ENCODE peak calls at places on chromosomes 13 and 19, in four cellular contexts. D, B, O and C are unnamed samples.

GRCh38 chr13:75760182-75760981 is 124.3 kb downstream of the LMO7 start:
- DNase-seq in D (no peak), B (no peak), O (no peak), C (no peak)

GRCh38 chr13:62210951-62211350 is 795.3 kb upstream of the PCDH20 start:
- DNase-seq in D (no peak), B (no peak), O (no peak), C (no peak)

GRCh38 chr19:55460670-55461258 is 678 bp downstream of the ISOC2 start:
- DNase-seq in D (peak; percentile 92), B (peak; percentile 96), O (peak; percentile 59), C (no peak)

GRCh38 chr19:38569368-38569983 is 48.3 kb downstream of the MAP4K1 start:
- DNase-seq in D (no peak), B (no peak), O (no peak), C (no peak)

GRCh38 chr19:15936950-15937349 is 2.6 kb upstream of the CYP4F11 start:
- DNase-seq in D (no peak), B (no peak), O (no peak), C (no peak)

GRCh38 chr13:113216165-113217056 is 7.0 kb downstream of the CUL4A start:
- DNase-seq in D (peak; percentile 60), B (peak; percentile 74), O (no peak), C (no peak)

GRCh38 chr19:49241769-49242168 is 83.2 kb downstream of the SLC6A16 start:
- DNase-seq in D (no peak), B (no peak), O (no peak), C (no peak)

GRCh38 chr13:24038405-24038804 is 122.1 kb upstream of the SPATA13 start:
- DNase-seq in D (peak; percentile 57), B (no peak), O (no peak), C (no peak)

GRCh38 chr13:98014766-98015165 is 61.3 kb downstream of the IPO5 start:
- DNase-seq in D (peak; percentile 92), B (no peak), O (no peak), C (no peak)

GRCh38 chr19:50430888-50431342 is 1.8 kb upstream of the MYBPC2 start:
- DNase-seq in D (no peak), B (no peak), O (no peak), C (no peak)

GRCh38 chr13:91155512-91156114 is 191.9 kb upstream of the MIR17HG start:
- DNase-seq in D (no peak), B (peak; percentile 48), O (no peak), C (no peak)

GRCh38 chr13:91154553-91154952 is 192.9 kb upstream of the MIR17HG start:
- DNase-seq in D (no peak), B (no peak), O (no peak), C (no peak)

GRCh38 chr13:91154954-91155353 is 192.5 kb upstream of the MIR17HG start:
- DNase-seq in D (no peak), B (no peak), O (no peak), C (no peak)

GRCh38 chr13:91157273-91158014 is 190.0 kb upstream of the MIR17HG start:
- DNase-seq in D (no peak), B (no peak), O (no peak), C (no peak)

DNA sequence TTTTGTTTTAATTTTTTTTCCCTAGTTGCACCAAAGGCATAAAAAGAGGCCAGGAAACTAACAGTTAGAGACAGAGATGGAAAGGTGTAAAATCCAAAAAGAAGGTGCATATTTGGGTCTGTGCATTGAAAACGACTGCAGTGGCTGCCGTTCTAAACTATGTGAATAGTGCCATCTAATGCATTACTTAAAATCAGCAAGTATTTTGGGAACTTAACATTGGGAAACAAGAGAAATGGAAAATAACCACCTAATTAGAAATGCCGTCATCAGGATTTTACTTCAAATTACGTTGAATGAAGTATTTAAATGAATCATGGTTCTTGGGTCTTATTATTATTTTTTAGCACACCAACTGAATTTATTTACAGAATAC is 189.5 kb upstream of the MIR17HG start:
- DNase-seq in D (peak; percentile 8), B (no peak), O (no peak), C (no peak)
- TF ChIP-seq CTCF in D (no peak), B (peak; percentile 27), O (peak; percentile 28), C (no peak)

DNA sequence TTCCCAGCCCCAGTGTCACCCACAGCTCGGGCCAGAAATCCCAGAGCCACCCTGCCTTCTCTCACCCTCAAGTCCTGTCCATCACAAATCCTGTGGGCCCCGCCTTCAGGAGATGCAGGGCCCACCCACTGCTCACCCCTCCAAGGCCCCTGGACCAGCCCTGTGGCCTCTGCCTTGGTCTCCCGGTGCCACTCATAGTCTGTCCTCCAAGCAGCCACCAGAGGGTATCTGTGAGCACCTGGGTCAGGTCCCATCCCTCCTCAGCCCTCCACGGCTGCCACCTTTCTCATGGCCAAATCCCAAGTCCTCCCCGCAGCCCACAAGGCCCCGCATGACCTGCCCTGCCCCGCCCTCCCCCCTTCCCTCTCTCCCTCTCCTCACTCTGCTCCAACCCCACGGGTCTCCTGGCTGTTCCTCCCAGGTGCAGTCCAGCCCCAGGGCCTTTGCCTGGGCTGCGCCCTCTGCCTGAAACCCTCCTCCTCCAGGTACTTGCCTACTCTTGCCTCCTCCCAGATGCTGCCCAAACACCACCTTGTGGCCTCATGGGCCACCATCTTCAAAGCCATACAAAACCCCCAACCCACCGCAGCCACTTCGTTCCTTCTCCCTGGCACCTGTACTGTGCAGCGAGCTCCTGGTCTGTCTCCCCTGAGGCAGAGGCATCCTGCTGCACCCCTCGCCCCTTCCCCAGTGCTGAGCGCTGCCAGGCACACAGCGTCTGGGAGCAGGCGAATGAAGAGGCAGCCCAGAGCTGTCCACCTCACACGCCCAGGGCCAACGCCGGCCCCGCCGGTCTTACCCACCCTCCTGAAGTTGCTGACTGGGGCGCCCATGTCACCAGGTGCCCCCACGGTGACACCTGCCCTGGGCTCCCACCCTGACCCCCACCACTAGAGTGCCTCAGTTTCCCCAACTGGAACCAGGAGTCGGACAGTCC is 13.2 kb upstream of the UQCR11 start:
- DNase-seq in D (peak; percentile 23), B (peak; percentile 89), O (no peak), C (no peak)
- TF ChIP-seq CTCF in D (peak; percentile 33), B (peak; percentile 72), O (peak; percentile 51), C (no peak)

GRCh38 chr19:19191920-19192882 is at the start of the genes BORCS8 and RFXANK:
- DNase-seq in D (peak; percentile 99), B (peak; percentile 99), O (peak; percentile 98), C (peak; percentile 99)
- TF ChIP-seq CTCF in D (no peak), B (no peak), O (no peak), C (no peak)

GRCh38 chr19:10173527-10173926 is 21.2 kb downstream of the DNMT1 start:
- DNase-seq in D (peak; percentile 32), B (no peak), O (no peak), C (no peak)
- TF ChIP-seq CTCF in D (no peak), B (no peak), O (no peak), C (no peak)